ENCODE peak calls at places on chromosomes 4 and X, in seven cellular contexts. One of them, this sample, is unnamed.

GRCh38 chr4:13966241-13967195 is 339.0 kb upstream of the BOD1L1 start:
- DNase-seq in transverse colon: no peak
- DNase-seq in T-helper 9 cell: no peak
- DNase-seq in brain pericyte: peak
- DNase-seq in CD8-positive, alpha-beta memory T cell: no peak
- DNase-seq in iPS DF 6.9: no peak
- DNase-seq in activated CD8-positive, alpha-beta memory T cell treated with anti-CD3 and anti-CD28 coated beads, Interleukin-2, amount 50 U/mL, for 4 hours: no peak
- DNase-seq in this sample: no peak

GRCh38 chr4:18578307-18578706 is 556.8 kb upstream of the LCORL start:
- DNase-seq in transverse colon: no peak
- DNase-seq in T-helper 9 cell: no peak
- DNase-seq in brain pericyte: no peak
- DNase-seq in CD8-positive, alpha-beta memory T cell: no peak
- DNase-seq in iPS DF 6.9: no peak
- DNase-seq in activated CD8-positive, alpha-beta memory T cell treated with anti-CD3 and anti-CD28 coated beads, Interleukin-2, amount 50 U/mL, for 4 hours: no peak
- DNase-seq in this sample: no peak

GRCh38 chr4:54961357-54961975 is 163.9 kb downstream of the KDR start:
- DNase-seq in transverse colon: no peak
- DNase-seq in T-helper 9 cell: no peak
- DNase-seq in brain pericyte: no peak
- DNase-seq in CD8-positive, alpha-beta memory T cell: peak
- DNase-seq in iPS DF 6.9: no peak
- DNase-seq in activated CD8-positive, alpha-beta memory T cell treated with anti-CD3 and anti-CD28 coated beads, Interleukin-2, amount 50 U/mL, for 4 hours: no peak
- DNase-seq in this sample: no peak

GRCh38 chr4:143399113-143399949 is 62.7 kb downstream of the GAB1 start:
- DNase-seq in transverse colon: no peak
- DNase-seq in T-helper 9 cell: no peak
- DNase-seq in brain pericyte: no peak
- DNase-seq in CD8-positive, alpha-beta memory T cell: peak
- DNase-seq in iPS DF 6.9: no peak
- DNase-seq in activated CD8-positive, alpha-beta memory T cell treated with anti-CD3 and anti-CD28 coated beads, Interleukin-2, amount 50 U/mL, for 4 hours: no peak
- DNase-seq in this sample: no peak

GRCh38 chrX:86002076-86002896 is 45.1 kb downstream of the CHM start:
- DNase-seq in transverse colon: peak
- DNase-seq in T-helper 9 cell: no peak
- DNase-seq in brain pericyte: no peak
- DNase-seq in CD8-positive, alpha-beta memory T cell: peak
- DNase-seq in iPS DF 6.9: no peak
- DNase-seq in activated CD8-positive, alpha-beta memory T cell treated with anti-CD3 and anti-CD28 coated beads, Interleukin-2, amount 50 U/mL, for 4 hours: no peak
- DNase-seq in this sample: peak

GRCh38 chrX:151697537-151697936 is 2.3 kb downstream of the PRRG3 start:
- DNase-seq in transverse colon: no peak
- DNase-seq in T-helper 9 cell: no peak
- DNase-seq in brain pericyte: no peak
- DNase-seq in CD8-positive, alpha-beta memory T cell: no peak
- DNase-seq in iPS DF 6.9: no peak
- DNase-seq in activated CD8-positive, alpha-beta memory T cell treated with anti-CD3 and anti-CD28 coated beads, Interleukin-2, amount 50 U/mL, for 4 hours: no peak
- DNase-seq in this sample: no peak

GRCh38 chr4:8504279-8505007 is 63.9 kb downstream of the TRMT44 start:
- DNase-seq in transverse colon: peak
- DNase-seq in T-helper 9 cell: no peak
- DNase-seq in brain pericyte: no peak
- DNase-seq in CD8-positive, alpha-beta memory T cell: no peak
- DNase-seq in iPS DF 6.9: no peak
- DNase-seq in activated CD8-positive, alpha-beta memory T cell treated with anti-CD3 and anti-CD28 coated beads, Interleukin-2, amount 50 U/mL, for 4 hours: no peak
- DNase-seq in this sample: peak

GRCh38 chr4:19636451-19636850 is 615.3 kb upstream of the SLIT2 start:
- DNase-seq in transverse colon: no peak
- DNase-seq in T-helper 9 cell: no peak
- DNase-seq in brain pericyte: no peak
- DNase-seq in CD8-positive, alpha-beta memory T cell: no peak
- DNase-seq in iPS DF 6.9: no peak
- DNase-seq in activated CD8-positive, alpha-beta memory T cell treated with anti-CD3 and anti-CD28 coated beads, Interleukin-2, amount 50 U/mL, for 4 hours: no peak
- DNase-seq in this sample: no peak

This sample was measured in mucosa of gallbladder.